ENCODE peak calls at places on chromosome 18, in ten cellular contexts. X, M, C, S, K, L, O, T, J and I are unnamed samples.

GRCh38 chr18:76064998-76065397 is 430.0 kb downstream of the ZNF516 start:
- DNase-seq in X (no peak), M (no peak), C (no peak), S (no peak), K (no peak), L (no peak), O (no peak), T (no peak), J (no peak), I (no peak)

GRCh38 chr18:62577748-62578147 is 54.9 kb downstream of the ZCCHC2 start:
- DNase-seq in X (no peak), M (no peak), C (no peak), S (no peak), K (no peak), L (no peak), O (no peak), T (no peak), J (no peak), I (no peak)

GRCh38 chr18:57666818-57667497 is 45.3 kb upstream of the NARS1 start:
- DNase-seq in X (peak; percentile 46), M (no peak), C (no peak), S (no peak), K (peak; percentile 70), L (no peak), O (no peak), T (peak; percentile 65), J (no peak), I (peak; percentile 97)

GRCh38 chr18:47746615-47747014 is 183.8 kb downstream of the SMAD2 start:
- DNase-seq in X (no peak), M (no peak), C (no peak), S (no peak), K (no peak), L (no peak), O (no peak), T (no peak), J (no peak), I (no peak)

GRCh38 chr18:69401475-69402218 is 959 bp downstream of the DOK6 start:
- DNase-seq in X (peak; percentile 52), M (peak; percentile 30), C (no peak), S (no peak), K (peak; percentile 43), L (no peak), O (no peak), T (no peak), J (no peak), I (no peak)

GRCh38 chr18:55252053-55252675 is 292.9 kb upstream of the CCDC68 start:
- DNase-seq in X (no peak), M (no peak), C (no peak), S (no peak), K (no peak), L (no peak), O (no peak), T (no peak), J (no peak), I (no peak)

GRCh38 chr18:76445741-76446232 is 49.3 kb downstream of the ZNF516 start:
- DNase-seq in X (peak; percentile 33), M (no peak), C (no peak), S (no peak), K (peak; percentile 33), L (no peak), O (no peak), T (no peak), J (no peak), I (no peak)

GRCh38 chr18:41938445-41938844 is 16.6 kb upstream of the PIK3C3 start:
- DNase-seq in X (peak; percentile 70), M (no peak), C (no peak), S (no peak), K (peak; percentile 56), L (no peak), O (peak; percentile 96), T (peak; percentile 92), J (no peak), I (no peak)

GRCh38 chr18:49907346-49907929 is 94.1 kb upstream of the ACAA2 start:
- DNase-seq in X (no peak), M (no peak), C (no peak), S (no peak), K (no peak), L (no peak), O (no peak), T (no peak), J (no peak), I (no peak)

GRCh38 chr18:42028232-42028832 is 73.3 kb downstream of the PIK3C3 start:
- DNase-seq in X (peak; percentile 73), M (peak; percentile 21), C (no peak), S (no peak), K (peak; percentile 71), L (no peak), O (peak; percentile 9), T (no peak), J (no peak), I (no peak)